ENCODE peak calls at places on chromosomes 1 and 21, in seven cellular contexts. Z is fibroblast of pulmonary artery, P is mammary epithelial cell, G is upper lobe of right lung, O is activated B cell treated with CpG ODN at 0.5 μM for 24 hours, T is left lung, Q is ovary. A is an unnamed sample.

GRCh38 chr21:43697758-43698643 is 20.9 kb upstream of the PDXK start:
- DNase-seq in Z (peak), P (no peak), G (peak), O (no peak), T (no peak), Q (no peak), A (no peak)

GRCh38 chr21:18411565-18411964 is 8.0 kb upstream of the TMPRSS15 start:
- DNase-seq in Z (no peak), P (no peak), G (no peak), O (no peak), T (no peak), Q (no peak), A (no peak)

GRCh38 chr1:201353186-201353940 is 24.1 kb downstream of the TNNT2 start:
- DNase-seq in Z (no peak), P (no peak), G (peak), O (no peak), T (no peak), Q (no peak), A (no peak)

GRCh38 chr1:180911640-180912161 is 996 bp upstream of the KIAA1614 start:
- DNase-seq in Z (peak), P (no peak), G (peak), O (no peak), T (no peak), Q (no peak), A (no peak)

GRCh38 chr1:88595355-88595754 is 88.7 kb upstream of the PKN2 start:
- DNase-seq in Z (peak), P (peak), G (no peak), O (no peak), T (no peak), Q (no peak), A (no peak)

GRCh38 chr1:19606817-19607706 is 37.0 kb upstream of the NBL1 start:
- DNase-seq in Z (no peak), P (no peak), G (no peak), O (no peak), T (no peak), Q (no peak), A (no peak)

GRCh38 chr1:18653375-18653774 is 22.7 kb downstream of the PAX7 start:
- DNase-seq in Z (no peak), P (no peak), G (no peak), O (no peak), T (no peak), Q (no peak), A (no peak)

GRCh38 chr1:29822895-29823294 is 586.6 kb downstream of the PTPRU start:
- DNase-seq in Z (no peak), P (no peak), G (no peak), O (no peak), T (no peak), Q (no peak), A (peak)

GRCh38 chr1:50724626-50725286 is 235.3 kb downstream of the FAF1 start:
- DNase-seq in Z (no peak), P (no peak), G (no peak), O (no peak), T (no peak), Q (no peak), A (no peak)

GRCh38 chr1:220788146-220788545 is 1.4 kb downstream of the MTARC1 start:
- DNase-seq in Z (no peak), P (no peak), G (no peak), O (no peak), T (no peak), Q (no peak), A (no peak)

GRCh38 chr1:1371741-1372711 is 3.0 kb downstream of the AURKAIP1 start:
- DNase-seq in Z (no peak), P (no peak), G (peak), O (peak), T (no peak), Q (peak), A (peak)

GRCh38 chr1:64826991-64827390 is 82.1 kb downstream of the RAVER2 start:
- DNase-seq in Z (no peak), P (no peak), G (no peak), O (no peak), T (no peak), Q (no peak), A (no peak)

GRCh38 chr1:39255212-39255611 is 50.7 kb downstream of the MACF1 start:
- DNase-seq in Z (no peak), P (no peak), G (no peak), O (no peak), T (no peak), Q (no peak), A (no peak)

GRCh38 chr1:35929730-35930592 is 944 bp upstream of the AGO3 start:
- DNase-seq in Z (peak), P (peak), G (peak), O (peak), T (peak), Q (peak), A (no peak)

GRCh38 chr1:6447818-6448748 is 17.9 kb downstream of the TNFRSF25 start:
- DNase-seq in Z (no peak), P (no peak), G (no peak), O (no peak), T (no peak), Q (no peak), A (no peak)

GRCh38 chr1:225855503-225856285 is 26.5 kb downstream of the TMEM63A start:
- DNase-seq in Z (no peak), P (no peak), G (no peak), O (no peak), T (no peak), Q (no peak), A (no peak)

GRCh38 chr1:155569988-155570592 is 7.5 kb upstream of the ASH1L start:
- DNase-seq in Z (peak), P (peak), G (no peak), O (no peak), T (no peak), Q (no peak), A (no peak)

GRCh38 chr1:36223373-36223995 is 759 bp upstream of the THRAP3 start:
- DNase-seq in Z (peak), P (peak), G (no peak), O (no peak), T (no peak), Q (no peak), A (no peak)

GRCh38 chr1:30411206-30411605 is 312.2 kb downstream of the MATN1 start:
- DNase-seq in Z (no peak), P (no peak), G (peak), O (no peak), T (peak), Q (no peak), A (peak)

GRCh38 chr1:24393892-24394291 is 19.7 kb downstream of the STPG1 start:
- DNase-seq in Z (peak), P (peak), G (no peak), O (no peak), T (no peak), Q (no peak), A (no peak)

GRCh38 chr21:15065381-15066230 is 806 bp upstream of the NRIP1 start:
- DNase-seq in Z (peak), P (peak), G (peak), O (peak), T (peak), Q (peak), A (peak)

GRCh38 chr1:153058154-153058553 is 842 bp upstream of the SPRR2A start:
- DNase-seq in Z (no peak), P (no peak), G (no peak), O (no peak), T (no peak), Q (no peak), A (no peak)

GRCh38 chr1:196896355-196896754 is 8.5 kb downstream of the CFHR4 start:
- DNase-seq in Z (no peak), P (no peak), G (no peak), O (no peak), T (no peak), Q (no peak), A (no peak)

GRCh38 chr1:196902344-196902743 is 14.5 kb downstream of the CFHR4 start:
- DNase-seq in Z (no peak), P (no peak), G (no peak), O (no peak), T (no peak), Q (no peak), A (no peak)

GRCh38 chr1:196897158-196897828 is 9.4 kb downstream of the CFHR4 start:
- DNase-seq in Z (no peak), P (no peak), G (peak), O (no peak), T (no peak), Q (no peak), A (no peak)
- TF ChIP-seq CTCF in Z (no peak), P (no peak), G (no peak), O (no peak), T (no peak), Q (no peak), A (no peak)

GRCh38 chr1:182845379-182845778 is 6.2 kb downstream of the DHX9 start:
- DNase-seq in Z (no peak), P (no peak), G (no peak), O (no peak), T (no peak), Q (no peak), A (no peak)

GRCh38 chr1:182835811-182836210 is 3.3 kb upstream of the DHX9 start:
- DNase-seq in Z (no peak), P (no peak), G (no peak), O (no peak), T (no peak), Q (no peak), A (no peak)

GRCh38 chr1:182841368-182841988 is 2.3 kb downstream of the DHX9 start:
- DNase-seq in Z (peak), P (peak), G (no peak), O (no peak), T (no peak), Q (no peak), A (no peak)

GRCh38 chr1:182842265-182842664 is 3.1 kb downstream of the DHX9 start:
- DNase-seq in Z (no peak), P (no peak), G (no peak), O (no peak), T (no peak), Q (no peak), A (no peak)

GRCh38 chr1:182839209-182840065 is at the start of gene DHX9:
- DNase-seq in Z (peak), P (peak), G (peak), O (peak), T (peak), Q (peak), A (peak)
- TF ChIP-seq CTCF in Z (peak), P (no peak), G (peak), O (no peak), T (no peak), Q (peak), A (peak)

GRCh38 chr21:32185726-32186125 is 93.1 kb downstream of the MIS18A start:
- DNase-seq in Z (no peak), P (no peak), G (no peak), O (no peak), T (no peak), Q (no peak), A (no peak)

GRCh38 chr21:32184059-32184458 is 94.8 kb downstream of the MIS18A start:
- DNase-seq in Z (no peak), P (no peak), G (no peak), O (no peak), T (no peak), Q (no peak), A (no peak)

GRCh38 chr21:32182449-32182848 is 96.4 kb downstream of the MIS18A start:
- DNase-seq in Z (no peak), P (no peak), G (no peak), O (no peak), T (no peak), Q (no peak), A (no peak)

GRCh38 chr21:32185103-32185502 is 93.7 kb downstream of the MIS18A start:
- DNase-seq in Z (no peak), P (no peak), G (no peak), O (no peak), T (no peak), Q (no peak), A (no peak)

GRCh38 chr21:32184485-32184884 is 94.4 kb downstream of the MIS18A start:
- DNase-seq in Z (no peak), P (no peak), G (no peak), O (no peak), T (no peak), Q (no peak), A (no peak)
- TF ChIP-seq CTCF in Z (no peak), P (no peak), G (no peak), O (no peak), T (no peak), Q (no peak), A (no peak)

DNA sequence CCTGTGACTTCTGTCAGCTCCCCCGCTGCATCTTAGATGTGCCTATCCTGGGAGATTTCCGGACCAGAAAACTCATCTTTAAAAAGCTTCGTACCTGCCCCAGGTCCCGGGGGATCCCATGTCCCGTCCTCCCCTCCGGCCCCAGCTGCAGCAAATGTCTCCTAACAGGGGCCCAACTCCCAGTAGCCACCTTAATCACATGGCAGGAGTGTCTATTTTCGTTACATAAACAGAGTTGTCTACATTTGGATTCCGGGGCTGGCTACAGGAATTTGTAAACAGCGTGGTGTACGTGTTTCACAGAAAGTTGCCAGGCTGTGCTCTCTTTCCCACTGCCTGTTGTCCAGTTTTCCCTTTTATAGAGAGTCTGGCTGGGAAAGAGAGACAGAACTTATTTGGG is 17.9 kb upstream of the KCNE2 start:
- DNase-seq in Z (no peak), P (no peak), G (no peak), O (no peak), T (no peak), Q (no peak), A (no peak)
- TF ChIP-seq CTCF in Z (no peak), P (no peak), G (no peak), O (no peak), T (no peak), Q (no peak), A (no peak)

A was measured in type B pancreatic cell.